ENCODE peak calls at places on chromosomes 1 and 21, in eight cellular contexts. B is adipocyte; A is prostate gland; F is hepatocyte; U is CD8-positive, alpha-beta memory T cell; T is MM.1S; V is brain microvascular endothelial cell; Q is A549. X is an unnamed sample.

GRCh38 chr1:58670200-58670599 is 29.7 kb downstream of the MYSM1 start:
- DNase-seq in F (no peak), A (no peak), Q (no peak), T (no peak), B (no peak), U (no peak), V (no peak), X (no peak)

GRCh38 chr1:33396188-33397124 is 34.4 kb downstream of the PHC2 start:
- DNase-seq in Q (no peak), B (no peak), U (no peak), T (no peak), A (no peak), F (no peak), V (peak), X (peak)

GRCh38 chr21:36461918-36462486 is 17.9 kb downstream of the CLDN14 start:
- DNase-seq in Q (no peak), F (no peak), V (no peak), U (no peak), A (no peak), B (no peak), T (no peak), X (no peak)

GRCh38 chr1:6646499-6647148 is 22.0 kb downstream of the THAP3 start:
- DNase-seq in Q (peak), F (peak), B (peak), T (peak), V (peak), U (no peak), A (peak), X (peak)

GRCh38 chr1:65167544-65167943 is 19.5 kb downstream of the AK4 start:
- DNase-seq in Q (no peak), B (no peak), F (no peak), T (no peak), V (no peak), U (no peak), A (no peak), X (no peak)

GRCh38 chr1:66768935-66769334 is 16.7 kb downstream of the DYNLT5 start:
- DNase-seq in T (peak), V (no peak), B (no peak), F (no peak), Q (no peak), U (no peak), A (no peak), X (peak)

GRCh38 chr1:246012271-246012854 is 494.7 kb downstream of the SMYD3 start:
- DNase-seq in F (peak), V (no peak), T (peak), A (no peak), B (peak), U (no peak), Q (peak), X (peak)

GRCh38 chr1:5917591-5918274 is 74.5 kb downstream of the NPHP4 start:
- DNase-seq in Q (no peak), A (no peak), U (no peak), V (no peak), T (no peak), B (no peak), F (no peak), X (no peak)

GRCh38 chr1:5345556-5345955 is 646.7 kb downstream of the NPHP4 start:
- DNase-seq in B (no peak), U (no peak), A (no peak), V (no peak), T (no peak), Q (no peak), F (no peak), X (no peak)

DNA sequence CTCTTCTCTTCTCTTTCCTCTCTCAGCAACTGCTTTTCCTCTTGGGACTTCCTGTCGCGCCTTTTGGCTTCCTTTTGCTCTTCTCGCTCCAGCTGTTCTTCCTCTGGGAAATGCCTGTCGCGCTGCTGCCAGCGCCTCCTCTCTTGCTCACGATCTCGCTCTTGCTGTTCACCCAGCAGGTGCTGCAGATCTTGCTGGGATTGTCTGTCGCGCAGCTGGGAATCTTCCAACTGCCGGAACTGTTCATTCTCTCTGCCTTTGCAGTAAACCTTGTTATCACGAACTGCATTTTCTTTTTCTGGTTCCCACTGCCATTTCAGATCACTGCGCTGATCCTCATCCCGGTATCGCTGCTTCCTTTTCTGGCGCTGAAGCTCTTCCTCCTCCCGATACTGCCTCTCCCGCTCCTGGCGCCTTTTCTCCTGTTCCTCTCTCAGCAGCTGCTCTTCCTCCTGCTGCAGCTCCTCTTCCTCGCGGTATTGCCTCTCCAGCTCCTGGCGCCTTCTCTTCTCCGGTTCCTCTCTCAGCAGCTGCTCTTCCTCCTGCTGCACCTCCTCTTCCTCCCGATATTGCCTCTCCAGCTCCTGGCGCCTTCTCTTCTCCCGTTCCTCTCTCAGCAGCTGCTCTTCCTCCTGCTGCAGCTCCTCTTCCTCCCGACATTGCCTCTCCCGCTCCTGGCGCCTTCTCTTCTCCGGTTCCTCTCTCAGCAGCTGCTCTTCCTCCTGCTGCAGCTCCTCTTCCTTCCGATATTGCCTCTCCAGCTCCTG is 5.8 kb downstream of the TCHH start:
- DNase-seq in U (no peak), T (no peak), A (no peak), V (no peak), Q (no peak), B (peak), F (no peak), X (no peak)
- H3K4me3 ChIP-seq in U (peak), T (no peak), A (peak), V (peak), Q (peak), B (peak), F (no peak), X (no peak)

GRCh38 chr1:227729144-227729880 is 5.8 kb downstream of the JMJD4 start:
- DNase-seq in U (no peak), V (no peak), F (no peak), B (no peak), T (peak), A (no peak), Q (no peak), X (no peak)
- H3K4me3 ChIP-seq in U (peak), V (no peak), F (peak), B (no peak), T (peak), A (peak), Q (peak), X (no peak)

GRCh38 chr21:44516828-44517174 is 23.2 kb downstream of the KRTAP10-1 start:
- DNase-seq in V (no peak), F (no peak), A (no peak), B (no peak), T (no peak), U (no peak), Q (no peak), X (no peak)
- H3K4me3 ChIP-seq in V (no peak), F (no peak), A (no peak), B (no peak), T (no peak), U (no peak), Q (no peak), X (no peak)

DNA sequence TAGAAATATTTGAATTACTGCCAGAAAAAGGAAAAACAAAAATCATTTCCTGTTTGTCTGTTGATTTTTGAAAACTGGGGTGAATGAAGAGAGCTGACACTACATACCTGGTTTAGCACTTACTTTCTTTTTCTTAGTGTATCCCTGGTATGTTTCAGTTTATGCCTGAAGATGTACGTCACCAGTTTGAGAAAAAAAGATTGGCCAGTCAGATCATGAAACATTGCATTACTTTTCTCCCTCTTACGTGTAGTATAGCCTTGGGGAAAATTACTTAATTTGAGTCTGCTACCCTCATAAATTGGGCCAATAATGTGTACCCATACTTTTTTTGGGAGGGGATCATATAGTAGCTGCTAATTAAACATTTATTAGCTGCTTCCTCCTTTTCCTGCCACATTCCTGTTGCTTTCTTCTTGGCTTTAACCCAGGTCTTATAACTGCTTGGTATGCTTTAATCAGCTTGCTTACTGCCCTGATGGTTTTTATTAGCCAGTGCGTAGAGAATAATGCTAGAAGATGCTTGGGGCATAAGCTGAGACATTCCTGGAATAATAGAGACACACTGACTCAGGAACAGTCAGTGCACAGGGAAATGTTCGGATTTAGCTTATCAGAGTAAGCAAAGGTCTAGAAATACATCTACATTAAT is 32.1 kb downstream of the RABGAP1L start:
- DNase-seq in T (no peak), F (no peak), B (peak), Q (no peak), A (no peak), U (no peak), V (peak), X (no peak)
- H3K4me3 ChIP-seq in T (no peak), F (no peak), B (no peak), Q (no peak), A (no peak), U (no peak), V (no peak), X (no peak)

GRCh38 chr1:212074856-212075255 is 39.3 kb downstream of the DTL start:
- DNase-seq in V (no peak), U (no peak), B (no peak), A (no peak), Q (no peak), F (no peak), T (no peak), X (no peak)
- H3K4me3 ChIP-seq in V (no peak), U (no peak), B (no peak), A (no peak), Q (no peak), F (no peak), T (no peak), X (no peak)

DNA sequence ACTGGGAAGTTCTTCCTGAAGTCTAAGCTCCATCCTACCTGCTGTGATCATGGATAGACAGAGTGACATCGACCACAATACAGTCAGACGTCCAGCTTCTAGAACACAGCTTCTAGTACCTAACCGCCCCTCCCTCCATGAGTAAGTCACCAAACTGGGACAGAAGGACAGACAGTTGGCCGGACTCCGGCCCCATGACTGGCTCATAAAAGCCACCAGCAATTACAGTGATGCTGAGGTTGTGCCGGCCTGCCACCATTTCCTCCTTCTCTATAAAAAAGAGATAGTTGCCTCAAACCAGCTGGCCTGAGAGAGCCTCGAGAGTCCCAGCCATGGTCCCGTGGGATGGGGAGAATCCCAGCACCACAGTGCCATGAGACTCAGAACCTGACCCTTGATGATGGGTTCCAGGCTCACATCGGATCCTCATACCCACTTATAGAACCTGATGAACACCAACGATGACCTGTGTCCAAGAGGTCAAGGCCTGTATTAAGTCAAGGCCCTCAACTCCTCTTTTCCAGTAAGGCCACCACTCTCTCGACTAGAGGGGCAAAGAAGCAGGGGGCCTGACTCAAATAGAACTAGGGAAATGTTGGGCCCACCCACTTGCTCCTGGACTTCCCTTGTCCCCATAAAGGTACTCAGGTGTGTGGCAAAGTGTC is 3.4 kb downstream of the MEF2D start:
- DNase-seq in F (no peak), A (no peak), V (no peak), U (no peak), Q (no peak), B (no peak), T (no peak), X (no peak)
- H3K4me3 ChIP-seq in F (no peak), A (no peak), V (peak), U (peak), Q (no peak), B (peak), T (peak), X (no peak)

GRCh38 chr1:100866041-100866900 is 28.4 kb downstream of the EXTL2 start:
- DNase-seq in U (no peak), F (peak), V (peak), T (peak), A (no peak), B (peak), Q (peak), X (peak)

GRCh38 chr1:100869996-100870395 is 24.6 kb downstream of the EXTL2 start:
- DNase-seq in Q (no peak), A (no peak), U (no peak), T (no peak), B (no peak), F (no peak), V (no peak), X (no peak)

GRCh38 chr1:100862591-100862990 is 32.1 kb downstream of the EXTL2 start:
- DNase-seq in A (no peak), Q (no peak), T (no peak), U (no peak), V (peak), B (peak), F (no peak), X (no peak)

GRCh38 chr1:100866901-100867206 is 27.8 kb downstream of the EXTL2 start:
- DNase-seq in A (no peak), F (no peak), B (no peak), V (no peak), Q (no peak), U (no peak), T (no peak), X (no peak)

GRCh38 chr1:100868364-100868995 is 26.2 kb downstream of the EXTL2 start:
- DNase-seq in A (no peak), T (peak), U (no peak), F (peak), V (no peak), Q (no peak), B (peak), X (peak)
- H3K4me3 ChIP-seq in A (no peak), T (no peak), U (no peak), F (no peak), V (peak), Q (no peak), B (peak), X (no peak)

GRCh38 chr1:161439280-161440232 is 65.7 kb upstream of the FCGR2A start:
- DNase-seq in T (no peak), B (peak), F (peak), A (no peak), V (peak), Q (peak), U (no peak), X (no peak)

GRCh38 chr1:161440312-161440894 is 64.9 kb upstream of the FCGR2A start:
- DNase-seq in F (peak), B (peak), T (peak), V (no peak), U (peak), A (no peak), Q (peak), X (peak)
- H3K4me3 ChIP-seq in F (peak), B (peak), T (peak), V (peak), U (peak), A (peak), Q (peak), X (peak)